ENCODE peak calls at places on chromosomes 4 and X, in eight cellular contexts. E, Y, S, D, B, M, A and H are unnamed samples.

GRCh38 chr4:170259631-170260153 is 169.9 kb upstream of the AADAT start:
- DNase-seq in E (peak; percentile 92), Y (peak; percentile 97), S (peak; percentile 73), D (peak; percentile 92), B (peak; percentile 90), M (peak; percentile 90), A (peak; percentile 53), H (peak; percentile 98)

GRCh38 chrX:140034916-140035315 is 69.6 kb upstream of the CXorf66 start:
- DNase-seq in E (no peak), Y (peak; percentile 13), S (no peak), D (no peak), B (no peak), M (peak; percentile 0), A (no peak), H (peak; percentile 1)

GRCh38 chrX:96721398-96721797 is 36.8 kb downstream of the DIAPH2 start:
- DNase-seq in E (peak; percentile 61), Y (no peak), S (peak; percentile 30), D (no peak), B (no peak), M (no peak), A (no peak), H (peak; percentile 15)

GRCh38 chrX:151771726-151772125 is 37.2 kb downstream of the CNGA2 start:
- DNase-seq in E (no peak), Y (no peak), S (no peak), D (no peak), B (no peak), M (no peak), A (no peak), H (no peak)

GRCh38 chr4:54104907-54105306 is 4.9 kb downstream of the GSX2 start:
- DNase-seq in E (no peak), Y (no peak), S (no peak), D (no peak), B (no peak), M (no peak), A (no peak), H (no peak)

GRCh38 chr4:1293981-1294380 is 4.3 kb downstream of the MAEA start:
- DNase-seq in E (no peak), Y (no peak), S (peak; percentile 82), D (no peak), B (no peak), M (no peak), A (no peak), H (peak; percentile 26)

GRCh38 chr4:126851391-126851790 is 781.4 kb upstream of the INTU start:
- DNase-seq in E (no peak), Y (no peak), S (peak; percentile 28), D (no peak), B (no peak), M (no peak), A (no peak), H (peak; percentile 57)

GRCh38 chr4:105894570-105895323 is 524 bp upstream of the NPNT start:
- DNase-seq in E (peak; percentile 23), Y (no peak), S (no peak), D (no peak), B (no peak), M (peak; percentile 34), A (no peak), H (no peak)

GRCh38 chr4:53861856-53862610 is 202.4 kb downstream of the CHIC2 start:
- DNase-seq in E (no peak), Y (no peak), S (peak; percentile 93), D (no peak), B (no peak), M (peak; percentile 56), A (no peak), H (peak; percentile 98)

GRCh38 chr4:161936625-161937133 is 227.1 kb downstream of the FSTL5 start:
- DNase-seq in E (no peak), Y (peak; percentile 16), S (peak; percentile 77), D (peak; percentile 69), B (no peak), M (peak; percentile 92), A (no peak), H (peak; percentile 92)

GRCh38 chr4:61572160-61572559 is 372.0 kb downstream of the ADGRL3 start:
- DNase-seq in E (no peak), Y (no peak), S (peak; percentile 2), D (no peak), B (no peak), M (peak; percentile 66), A (no peak), H (peak; percentile 83)

GRCh38 chrX:44915361-44915868 is 42.4 kb downstream of the KDM6A start:
- DNase-seq in E (no peak), Y (no peak), S (peak; percentile 73), D (no peak), B (peak; percentile 17), M (no peak), A (no peak), H (peak; percentile 31)

GRCh38 chr4:22670953-22671352 is 21.8 kb upstream of the GBA3 start:
- DNase-seq in E (peak; percentile 34), Y (peak; percentile 25), S (peak; percentile 3), D (no peak), B (no peak), M (peak; percentile 38), A (no peak), H (peak; percentile 57)

GRCh38 chr4:151238477-151238876 is 38.5 kb upstream of the PRSS48 start:
- DNase-seq in E (no peak), Y (no peak), S (no peak), D (no peak), B (no peak), M (no peak), A (no peak), H (peak; percentile 72)

GRCh38 chr4:86441175-86441960 is 81.5 kb upstream of the MAPK10 start:
- DNase-seq in E (peak; percentile 83), Y (no peak), S (peak; percentile 14), D (peak; percentile 33), B (no peak), M (peak; percentile 94), A (no peak), H (peak; percentile 28)
- TF ChIP-seq CTCF in E (no peak), Y (no peak), S (no peak), D (no peak), B (no peak), M (no peak), A (no peak), H (no peak)

DNA sequence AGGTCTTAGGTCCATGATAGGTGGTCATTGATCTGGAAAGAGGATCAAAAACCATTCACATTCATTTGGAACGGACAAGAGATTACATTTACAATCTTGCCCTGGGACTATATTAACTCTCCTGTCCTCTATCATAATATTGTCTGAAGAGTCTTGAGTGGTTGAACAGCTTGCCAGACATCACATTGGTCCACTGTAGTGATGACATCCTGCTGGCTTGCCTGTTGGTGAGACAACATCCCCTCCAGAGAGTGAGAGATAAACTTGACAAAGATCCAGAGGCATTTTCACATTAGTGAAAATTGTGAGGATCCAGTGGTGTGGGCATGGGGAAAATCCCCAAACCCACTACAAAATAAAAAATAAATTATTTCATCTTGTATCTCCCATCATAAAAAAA is 155.7 kb upstream of the LEF1 start:
- DNase-seq in E (no peak), Y (no peak), S (no peak), D (no peak), B (no peak), M (no peak), A (no peak), H (no peak)
- H3K4me3 ChIP-seq in E (no peak overlapping the region), Y (no peak overlapping the region), S (no peak overlapping the region), D (no peak overlapping the region), B (no peak overlapping the region), M (no peak overlapping the region), A (no peak overlapping the region), H (no peak overlapping the region)

GRCh38 chr4:4985844-4986243 is 33.4 kb downstream of the CYTL1 start:
- DNase-seq in E (no peak), Y (no peak), S (no peak), D (no peak), B (no peak), M (no peak), A (no peak), H (no peak)
- TF ChIP-seq CTCF in E (no peak), Y (peak; percentile 10), S (peak; percentile 26), D (no peak), B (peak; percentile 42), M (no peak), A (peak; percentile 42), H (peak; percentile 44)

GRCh38 chr4:107519057-107519456 is 201.0 kb downstream of the PAPSS1 start:
- DNase-seq in E (peak; percentile 14), Y (peak; percentile 22), S (peak; percentile 44), D (no peak), B (peak; percentile 58), M (peak; percentile 44), A (no peak), H (peak; percentile 58)
- H3K4me3 ChIP-seq in E (no peak overlapping the region), Y (no peak overlapping the region), S (no peak overlapping the region), D (no peak overlapping the region), B (no peak overlapping the region), M (no peak overlapping the region), A (no peak overlapping the region), H (no peak overlapping the region)

GRCh38 chrX:131812847-131813825 is 210.0 kb upstream of the STK26 start:
- DNase-seq in E (peak; percentile 62), Y (no peak), S (peak; percentile 93), D (no peak), B (no peak), M (no peak), A (peak; percentile 22), H (no peak)
- TF ChIP-seq CTCF in E (no peak), Y (no peak), S (peak; percentile 50), D (peak; percentile 30), B (no peak), M (no peak), A (peak; percentile 38), H (no peak)